ENCODE peak calls at places on chromosomes 12 and 14, in seven cellular contexts. Y is thoracic aorta; H is H4; A is amniotic stem cell; D is lower lobe of right lung; M is effector memory CD8-positive, alpha-beta T cell; Q is left ventricle myocardium superior. W is an unnamed sample.

GRCh38 chr14:92382677-92383076 is 59.7 kb downstream of the SLC24A4 start:
- DNase-seq in M (no peak), D (no peak), Y (no peak), Q (no peak), H (peak; percentile 34), A (no peak), W (no peak)

GRCh38 chr12:76256341-76256740 is 91.9 kb downstream of the BBS10 start:
- DNase-seq in Q (no peak), M (no peak), Y (no peak), D (no peak), A (no peak), H (no peak), W (no peak)

GRCh38 chr12:27899151-27899661 is 73.3 kb downstream of the PTHLH start:
- DNase-seq in M (no peak), Y (no peak), H (peak; percentile 52), D (no peak), A (peak; percentile 76), Q (no peak), W (no peak)

GRCh38 chr12:41140117-41140516 is 48.0 kb upstream of the PDZRN4 start:
- DNase-seq in H (no peak), A (no peak), Y (no peak), D (no peak), M (no peak), Q (no peak), W (no peak)

GRCh38 chr14:32542507-32542906 is 213.4 kb downstream of the AKAP6 start:
- DNase-seq in D (no peak), A (no peak), M (no peak), Q (peak; percentile 35), H (no peak), Y (no peak), W (no peak)

GRCh38 chr12:90261283-90261682 is 552.6 kb upstream of the ATP2B1 start:
- DNase-seq in D (no peak), H (no peak), A (no peak), M (no peak), Q (no peak), Y (no peak), W (no peak)

GRCh38 chr14:31944256-31945073 is 132.6 kb upstream of the ARHGAP5 start:
- DNase-seq in H (no peak), A (no peak), Q (no peak), D (no peak), M (no peak), Y (no peak), W (peak; percentile 30)

GRCh38 chr12:53299454-53300180 is at the start of gene MYG1:
- DNase-seq in M (peak; percentile 78), Q (peak; percentile 91), Y (peak; percentile 58), A (peak; percentile 26), H (peak; percentile 90), D (peak; percentile 94), W (peak; percentile 69)

GRCh38 chr12:42588981-42589464 is 523 bp downstream of the PRICKLE1 start:
- DNase-seq in H (no peak), A (no peak), Y (no peak), D (no peak), M (no peak), Q (peak; percentile 67), W (no peak)

GRCh38 chr12:18719922-18720321 is 17.9 kb downstream of the PLCZ1 start:
- DNase-seq in M (no peak), A (no peak), Y (no peak), D (no peak), Q (no peak), H (no peak), W (no peak)

GRCh38 chr14:89337161-89337560 is 79.9 kb downstream of the FOXN3 start:
- DNase-seq in A (no peak), D (no peak), H (no peak), Q (no peak), Y (no peak), M (no peak), W (no peak)

GRCh38 chr14:105182296-105183020 is 1.3 kb upstream of the NUDT14 start:
- DNase-seq in A (no peak), M (no peak), H (no peak), D (no peak), Y (no peak), Q (no peak), W (no peak)

GRCh38 chr12:57511588-57512325 is 8.6 kb downstream of the DDIT3 start:
- DNase-seq in H (no peak), M (no peak), Y (no peak), Q (no peak), D (no peak), A (no peak), W (no peak)